ENCODE peak calls at places on chromosomes 11 and 22, in four cellular contexts. One of them, this sample, is unnamed.

GRCh38 chr11:105588001-105588400 is 21.9 kb upstream of the GRIA4 start:
- DNase-seq in activated naive CD8-positive, alpha-beta T cell treated with anti-CD3 and anti-CD28 coated beads for 36 hours: no peak
- DNase-seq in AG20443: peak; percentile 19
- DNase-seq in SK-MEL-5: no peak
- DNase-seq in this sample: no peak

GRCh38 chr11:105144887-105145286 is 5.3 kb upstream of the CARD18 start:
- DNase-seq in activated naive CD8-positive, alpha-beta T cell treated with anti-CD3 and anti-CD28 coated beads for 36 hours: no peak
- DNase-seq in AG20443: peak; percentile 12
- DNase-seq in SK-MEL-5: peak; percentile 46
- DNase-seq in this sample: no peak

GRCh38 chr11:122897606-122898210 is 15.1 kb downstream of the JHY start:
- DNase-seq in activated naive CD8-positive, alpha-beta T cell treated with anti-CD3 and anti-CD28 coated beads for 36 hours: no peak
- DNase-seq in AG20443: peak; percentile 37
- DNase-seq in SK-MEL-5: no peak
- DNase-seq in this sample: no peak

GRCh38 chr11:1760351-1761109 is 3.2 kb downstream of the CTSD start:
- DNase-seq in activated naive CD8-positive, alpha-beta T cell treated with anti-CD3 and anti-CD28 coated beads for 36 hours: no peak
- DNase-seq in AG20443: peak; percentile 67
- DNase-seq in SK-MEL-5: no peak
- DNase-seq in this sample: peak; percentile 30

GRCh38 chr11:96102664-96103068 is 178.8 kb upstream of the MTMR2 start:
- DNase-seq in activated naive CD8-positive, alpha-beta T cell treated with anti-CD3 and anti-CD28 coated beads for 36 hours: no peak
- DNase-seq in AG20443: peak; percentile 36
- DNase-seq in SK-MEL-5: no peak
- DNase-seq in this sample: no peak

GRCh38 chr11:72642815-72643511 is 31.3 kb downstream of the PDE2A start:
- DNase-seq in activated naive CD8-positive, alpha-beta T cell treated with anti-CD3 and anti-CD28 coated beads for 36 hours: peak; percentile 74
- DNase-seq in AG20443: peak; percentile 92
- DNase-seq in SK-MEL-5: peak; percentile 63
- DNase-seq in this sample: peak; percentile 75

GRCh38 chr11:120413480-120413879 is 77.3 kb downstream of the ARHGEF12 start:
- DNase-seq in activated naive CD8-positive, alpha-beta T cell treated with anti-CD3 and anti-CD28 coated beads for 36 hours: no peak
- DNase-seq in AG20443: peak; percentile 50
- DNase-seq in SK-MEL-5: no peak
- DNase-seq in this sample: no peak

GRCh38 chr22:46058591-46059519 is 81.9 kb upstream of the WNT7B start:
- DNase-seq in activated naive CD8-positive, alpha-beta T cell treated with anti-CD3 and anti-CD28 coated beads for 36 hours: no peak
- DNase-seq in AG20443: peak; percentile 10
- DNase-seq in SK-MEL-5: no peak
- DNase-seq in this sample: no peak

GRCh38 chr22:50136431-50137047 is 34.0 kb upstream of the PANX2 start:
- DNase-seq in activated naive CD8-positive, alpha-beta T cell treated with anti-CD3 and anti-CD28 coated beads for 36 hours: no peak
- DNase-seq in AG20443: no peak
- DNase-seq in SK-MEL-5: no peak
- DNase-seq in this sample: no peak

GRCh38 chr11:86041975-86042378 is 26.9 kb downstream of the PICALM start:
- DNase-seq in activated naive CD8-positive, alpha-beta T cell treated with anti-CD3 and anti-CD28 coated beads for 36 hours: peak; percentile 33
- DNase-seq in AG20443: peak; percentile 80
- DNase-seq in SK-MEL-5: peak; percentile 86
- DNase-seq in this sample: peak; percentile 86

GRCh38 chr11:12195773-12196172 is 85.4 kb downstream of the MICAL2 start:
- DNase-seq in activated naive CD8-positive, alpha-beta T cell treated with anti-CD3 and anti-CD28 coated beads for 36 hours: peak; percentile 54
- DNase-seq in AG20443: no peak
- DNase-seq in SK-MEL-5: no peak
- DNase-seq in this sample: peak; percentile 72

GRCh38 chr11:35647535-35648092 is 15.0 kb upstream of the TRIM44 start:
- DNase-seq in activated naive CD8-positive, alpha-beta T cell treated with anti-CD3 and anti-CD28 coated beads for 36 hours: no peak
- DNase-seq in AG20443: no peak
- DNase-seq in SK-MEL-5: no peak
- DNase-seq in this sample: no peak

GRCh38 chr11:90594658-90595057 is 371.8 kb upstream of the CHORDC1 start:
- DNase-seq in activated naive CD8-positive, alpha-beta T cell treated with anti-CD3 and anti-CD28 coated beads for 36 hours: no peak
- DNase-seq in AG20443: no peak
- DNase-seq in SK-MEL-5: peak; percentile 39
- DNase-seq in this sample: no peak

GRCh38 chr11:44631831-44632230 is 66.4 kb downstream of the CD82 start:
- DNase-seq in activated naive CD8-positive, alpha-beta T cell treated with anti-CD3 and anti-CD28 coated beads for 36 hours: no peak
- DNase-seq in AG20443: peak; percentile 4
- DNase-seq in SK-MEL-5: no peak
- DNase-seq in this sample: no peak

GRCh38 chr11:13287681-13288080 is 10.1 kb downstream of the BMAL1 start:
- DNase-seq in activated naive CD8-positive, alpha-beta T cell treated with anti-CD3 and anti-CD28 coated beads for 36 hours: no peak
- DNase-seq in AG20443: no peak
- DNase-seq in SK-MEL-5: no peak
- DNase-seq in this sample: no peak

GRCh38 chr22:48631288-48631687 is 1196.4 kb downstream of the BRD1 start:
- DNase-seq in activated naive CD8-positive, alpha-beta T cell treated with anti-CD3 and anti-CD28 coated beads for 36 hours: no peak
- DNase-seq in AG20443: no peak
- DNase-seq in SK-MEL-5: no peak
- DNase-seq in this sample: no peak

GRCh38 chr11:109197656-109198055 is 224.3 kb upstream of the C11orf87 start:
- DNase-seq in activated naive CD8-positive, alpha-beta T cell treated with anti-CD3 and anti-CD28 coated beads for 36 hours: no peak
- DNase-seq in AG20443: peak; percentile 24
- DNase-seq in SK-MEL-5: no peak
- DNase-seq in this sample: no peak

GRCh38 chr22:45034821-45035220 is 25.0 kb upstream of the PHF21B start:
- DNase-seq in activated naive CD8-positive, alpha-beta T cell treated with anti-CD3 and anti-CD28 coated beads for 36 hours: no peak
- DNase-seq in AG20443: no peak
- DNase-seq in SK-MEL-5: no peak
- DNase-seq in this sample: no peak

GRCh38 chr11:116601734-116602636 is 170.8 kb downstream of the BUD13 start:
- DNase-seq in activated naive CD8-positive, alpha-beta T cell treated with anti-CD3 and anti-CD28 coated beads for 36 hours: no peak
- DNase-seq in AG20443: no peak
- DNase-seq in SK-MEL-5: no peak
- DNase-seq in this sample: no peak

GRCh38 chr11:95074806-95075563 is 8.3 kb downstream of the SRSF8 start:
- DNase-seq in activated naive CD8-positive, alpha-beta T cell treated with anti-CD3 and anti-CD28 coated beads for 36 hours: no peak
- DNase-seq in AG20443: no peak
- DNase-seq in SK-MEL-5: no peak
- DNase-seq in this sample: peak; percentile 39

GRCh38 chr11:72589802-72590761 is 84.1 kb downstream of the PDE2A start:
- DNase-seq in activated naive CD8-positive, alpha-beta T cell treated with anti-CD3 and anti-CD28 coated beads for 36 hours: peak; percentile 68
- DNase-seq in AG20443: no peak
- DNase-seq in SK-MEL-5: peak; percentile 68
- DNase-seq in this sample: peak; percentile 40

GRCh38 chr11:62011881-62012280 is 44.4 kb upstream of the FTH1 start:
- DNase-seq in activated naive CD8-positive, alpha-beta T cell treated with anti-CD3 and anti-CD28 coated beads for 36 hours: no peak
- DNase-seq in AG20443: no peak
- DNase-seq in SK-MEL-5: no peak
- DNase-seq in this sample: no peak

GRCh38 chr11:65719887-65720236 is 736 bp downstream of the RNASEH2C start:
- DNase-seq in activated naive CD8-positive, alpha-beta T cell treated with anti-CD3 and anti-CD28 coated beads for 36 hours: peak; percentile 47
- DNase-seq in AG20443: peak; percentile 67
- DNase-seq in SK-MEL-5: no peak
- DNase-seq in this sample: peak; percentile 63

GRCh38 chr11:48001438-48002021 is 21.2 kb downstream of the PTPRJ start:
- DNase-seq in activated naive CD8-positive, alpha-beta T cell treated with anti-CD3 and anti-CD28 coated beads for 36 hours: peak; percentile 80
- DNase-seq in AG20443: peak; percentile 36
- DNase-seq in SK-MEL-5: no peak
- DNase-seq in this sample: peak; percentile 30

GRCh38 chr11:19380375-19380774 is 139.6 kb upstream of the E2F8 start:
- DNase-seq in activated naive CD8-positive, alpha-beta T cell treated with anti-CD3 and anti-CD28 coated beads for 36 hours: no peak
- DNase-seq in AG20443: peak; percentile 86
- DNase-seq in SK-MEL-5: peak; percentile 28
- DNase-seq in this sample: no peak

GRCh38 chr22:41512421-41513194 is 31.7 kb downstream of the POLR3H start:
- DNase-seq in activated naive CD8-positive, alpha-beta T cell treated with anti-CD3 and anti-CD28 coated beads for 36 hours: no peak
- DNase-seq in AG20443: peak; percentile 86
- DNase-seq in SK-MEL-5: no peak
- DNase-seq in this sample: peak; percentile 78

GRCh38 chr11:58788355-58789023 is 56.0 kb downstream of the GLYATL2 start:
- DNase-seq in activated naive CD8-positive, alpha-beta T cell treated with anti-CD3 and anti-CD28 coated beads for 36 hours: peak; percentile 18
- DNase-seq in AG20443: peak; percentile 67
- DNase-seq in SK-MEL-5: peak; percentile 73
- DNase-seq in this sample: peak; percentile 81

GRCh38 chr11:94519478-94520084 is 7.3 kb downstream of the C11orf97 start:
- DNase-seq in activated naive CD8-positive, alpha-beta T cell treated with anti-CD3 and anti-CD28 coated beads for 36 hours: no peak
- DNase-seq in AG20443: peak; percentile 39
- DNase-seq in SK-MEL-5: peak; percentile 48
- DNase-seq in this sample: peak; percentile 14

GRCh38 chr22:18024956-18025720 is 777 bp upstream of the MICAL3 start:
- DNase-seq in activated naive CD8-positive, alpha-beta T cell treated with anti-CD3 and anti-CD28 coated beads for 36 hours: no peak
- DNase-seq in AG20443: no peak
- DNase-seq in SK-MEL-5: no peak
- DNase-seq in this sample: no peak

GRCh38 chr11:8863838-8864237 is 47.2 kb upstream of the AKIP1 start:
- DNase-seq in activated naive CD8-positive, alpha-beta T cell treated with anti-CD3 and anti-CD28 coated beads for 36 hours: no peak
- DNase-seq in AG20443: peak; percentile 57
- DNase-seq in SK-MEL-5: no peak
- DNase-seq in this sample: no peak

This sample was measured in erythroblast.